ENCODE peak calls at places on chromosomes 3 and 15, in five cellular contexts. B is heart left ventricle, X is AG09319, U is AG09309, T is HL-60. Y is an unnamed sample.

GRCh38 chr15:56537881-56538280 is 72.9 kb upstream of the MNS1 start:
- DNase-seq in T (peak), B (no peak), U (no peak), X (no peak), Y (no peak)

GRCh38 chr15:95025924-95026728 is 794.8 kb downstream of the MCTP2 start:
- DNase-seq in X (no peak), B (peak), U (no peak), T (no peak), Y (peak)

GRCh38 chr3:197216169-197216860 is 82.1 kb downstream of the DLG1 start:
- DNase-seq in U (peak), X (no peak), T (no peak), B (no peak), Y (no peak)

GRCh38 chr15:73941871-73942635 is 15.8 kb downstream of the LOXL1 start:
- DNase-seq in B (no peak), T (no peak), U (no peak), X (no peak), Y (no peak)

GRCh38 chr15:80580107-80580506 is 115.0 kb upstream of the ABHD17C start:
- DNase-seq in X (peak), T (peak), U (peak), B (no peak), Y (no peak)

GRCh38 chr3:25870452-25870851 is 80.6 kb downstream of the OXSM start:
- DNase-seq in B (no peak), U (no peak), X (no peak), T (no peak), Y (no peak)

GRCh38 chr3:153043729-153044314 is 118.2 kb upstream of the RAP2B start:
- DNase-seq in T (no peak), U (peak), B (no peak), X (no peak), Y (no peak)

GRCh38 chr3:25349828-25350227 is 78.2 kb upstream of the RARB start:
- DNase-seq in U (no peak), B (no peak), T (no peak), X (no peak), Y (no peak)

GRCh38 chr15:69014454-69014853 is at the start of gene NOX5:
- DNase-seq in T (no peak), U (peak), X (no peak), B (no peak), Y (no peak)

GRCh38 chr15:49645937-49646336 is 25.1 kb downstream of the DTWD1 start:
- DNase-seq in T (no peak), X (peak), U (no peak), B (no peak), Y (no peak)

GRCh38 chr3:126127452-126127851 is 43.5 kb upstream of the SLC41A3 start:
- DNase-seq in U (no peak), X (no peak), T (no peak), B (no peak), Y (no peak)

GRCh38 chr15:88518903-88519302 is 27.6 kb downstream of the DET1 start:
- DNase-seq in T (no peak), B (no peak), U (no peak), X (no peak), Y (no peak)

GRCh38 chr3:188789201-188789600 is 382.6 kb upstream of the TPRG1 start:
- DNase-seq in T (no peak), B (no peak), X (no peak), U (no peak), Y (no peak)

GRCh38 chr3:179666030-179666429 is 13.2 kb downstream of the USP13 start:
- DNase-seq in T (no peak), U (no peak), X (no peak), B (no peak), Y (no peak)

GRCh38 chr3:77039606-77040553 is at the start of gene ROBO2:
- DNase-seq in X (peak), U (no peak), T (no peak), B (peak), Y (no peak)

GRCh38 chr15:60835974-60836373 is 357.0 kb upstream of the ICE2 start:
- DNase-seq in X (peak), T (no peak), B (no peak), U (peak), Y (no peak)

GRCh38 chr3:48186993-48187578 is 1.1 kb downstream of the CDC25A start:
- DNase-seq in B (no peak), U (no peak), T (no peak), X (no peak), Y (no peak)

GRCh38 chr3:129249284-129250065 is at the start of gene COPG1:
- DNase-seq in U (peak), B (peak), T (peak), X (peak), Y (peak)

GRCh38 chr3:150227839-150228238 is 180.3 kb upstream of the TSC22D2 start:
- DNase-seq in X (no peak), B (peak), T (no peak), U (no peak), Y (peak)

GRCh38 chr15:84603630-84604379 is 3.0 kb downstream of the ZSCAN2 start:
- DNase-seq in U (no peak), X (no peak), B (no peak), T (no peak), Y (no peak)

GRCh38 chr3:6528951-6529350 is 332.0 kb upstream of the GRM7 start:
- DNase-seq in B (no peak), X (no peak), T (no peak), U (no peak), Y (no peak)

GRCh38 chr3:171005648-171006047 is 20.9 kb downstream of the SLC2A2 start:
- DNase-seq in T (no peak), X (no peak), B (no peak), U (peak), Y (no peak)

GRCh38 chr3:130250982-130251381 is 94.5 kb upstream of the COL6A5 start:
- DNase-seq in X (no peak), B (no peak), T (no peak), U (no peak), Y (no peak)

GRCh38 chr3:42535981-42536784 is 33.7 kb downstream of the VIPR1 start:
- DNase-seq in T (no peak), B (no peak), U (no peak), X (no peak), Y (peak)

GRCh38 chr3:169746924-169747323 is 17.9 kb downstream of the TERC start:
- DNase-seq in U (no peak), T (no peak), X (no peak), B (no peak), Y (no peak)

GRCh38 chr3:32438596-32439344 is 47.1 kb downstream of the CMTM7 start:
- DNase-seq in T (no peak), B (no peak), X (no peak), U (no peak), Y (peak)

GRCh38 chr15:77622212-77622941 is 10.3 kb downstream of the LINGO1 start:
- DNase-seq in B (no peak), X (no peak), T (no peak), U (no peak), Y (no peak)

GRCh38 chr15:80880086-80880485 is 100.9 kb downstream of the CEMIP start:
- DNase-seq in X (no peak), T (no peak), B (no peak), U (no peak), Y (no peak)

GRCh38 chr3:101195951-101196713 is 124.2 kb downstream of the IMPG2 start:
- DNase-seq in U (peak), B (no peak), T (no peak), X (peak), Y (peak)

GRCh38 chr3:52481819-52482521 is 13.2 kb upstream of the STAB1 start:
- DNase-seq in T (no peak), U (no peak), B (peak), X (no peak), Y (no peak)

GRCh38 chr3:24521306-24522154 is 26.9 kb upstream of the THRB start:
- DNase-seq in U (no peak), T (no peak), B (peak), X (no peak), Y (no peak)

GRCh38 chr3:47347217-47347801 is 33.5 kb upstream of the PTPN23 start:
- DNase-seq in B (no peak), X (peak), T (peak), U (peak), Y (peak)

GRCh38 chr3:190692256-190692655 is 170.2 kb downstream of the GMNC start:
- DNase-seq in U (no peak), T (no peak), B (no peak), X (no peak), Y (no peak)

GRCh38 chr15:28930011-28930410 is 44.2 kb downstream of the APBA2 start:
- DNase-seq in U (no peak), B (no peak), T (no peak), X (no peak), Y (no peak)

GRCh38 chr3:95002665-95003064 is 939.8 kb downstream of the NSUN3 start:
- DNase-seq in T (no peak), X (no peak), U (no peak), B (no peak), Y (no peak)

GRCh38 chr15:83248151-83248851 is 36.2 kb downstream of the BNC1 start:
- DNase-seq in T (peak), B (no peak), X (peak), U (peak), Y (peak)

GRCh38 chr3:86837871-86838270 is 153.1 kb downstream of the VGLL3 start:
- DNase-seq in U (no peak), B (no peak), X (no peak), T (no peak), Y (no peak)

GRCh38 chr15:82081904-82082810 is 36.3 kb upstream of the MEX3B start:
- DNase-seq in T (no peak), B (no peak), X (peak), U (peak), Y (no peak)
- TF ChIP-seq CTCF in T (no peak), B (no peak), X (peak), U (peak), Y (no peak)

DNA sequence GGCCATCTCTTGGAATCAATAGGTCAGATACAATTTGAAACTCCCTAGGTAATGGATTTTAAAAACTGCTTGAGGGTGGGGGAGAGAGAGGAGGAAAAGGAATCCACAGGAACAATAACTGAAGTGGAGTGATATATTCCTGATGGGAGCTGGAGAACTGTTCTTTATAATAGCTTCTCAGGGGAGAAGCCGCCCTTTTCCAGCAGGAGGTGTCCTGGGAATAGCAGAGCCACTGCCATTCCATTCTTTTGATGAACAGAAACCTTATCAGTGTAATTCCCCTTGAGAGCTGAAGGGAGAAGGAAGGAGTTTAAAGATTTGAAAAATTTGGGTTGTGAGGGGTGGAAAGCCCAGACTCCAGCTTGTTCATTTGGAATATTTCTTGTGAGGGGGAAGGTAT is 504.9 kb upstream of the DPH6 start:
- DNase-seq in T (no peak), X (no peak), B (no peak), U (no peak), Y (no peak)
- TF ChIP-seq CTCF in T (no peak), X (no peak), B (no peak), U (no peak), Y (no peak)

DNA sequence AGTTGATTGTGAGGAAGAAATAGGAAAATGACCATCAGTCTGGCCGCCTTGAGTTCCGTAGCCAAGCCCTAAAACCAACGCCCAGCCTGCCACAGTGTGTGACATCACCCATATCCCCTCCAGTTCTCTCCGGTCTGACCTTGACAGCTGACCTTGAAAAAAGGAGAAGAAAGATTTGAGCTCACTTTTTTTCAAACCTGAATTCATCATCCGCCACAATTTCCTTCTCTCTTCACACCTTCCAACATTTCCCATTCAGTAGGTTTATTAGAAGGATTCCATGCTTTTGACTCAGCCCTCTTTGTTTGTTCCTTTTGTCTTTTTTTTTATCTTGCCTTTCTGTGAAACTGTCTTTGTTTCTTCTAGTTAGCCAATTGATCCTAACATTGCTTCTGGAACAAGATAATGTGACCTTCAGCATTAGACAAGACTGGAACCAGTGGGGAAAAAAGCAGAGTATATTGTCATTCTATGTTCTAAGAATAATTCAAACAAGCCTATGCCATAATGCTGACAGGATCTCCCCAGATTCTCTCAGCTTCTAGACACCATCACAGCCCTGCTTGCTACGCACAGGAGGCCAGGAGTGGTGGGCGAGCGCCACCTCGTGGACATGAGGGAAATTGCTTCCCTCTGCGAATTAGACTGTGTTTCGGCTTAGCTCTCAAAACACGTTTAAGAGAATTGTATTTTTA is 283.1 kb downstream of the FGF12 start:
- DNase-seq in B (peak), T (peak), U (peak), X (no peak), Y (peak)
- TF ChIP-seq CTCF in B (peak), T (peak), U (peak), X (peak), Y (peak)

DNA sequence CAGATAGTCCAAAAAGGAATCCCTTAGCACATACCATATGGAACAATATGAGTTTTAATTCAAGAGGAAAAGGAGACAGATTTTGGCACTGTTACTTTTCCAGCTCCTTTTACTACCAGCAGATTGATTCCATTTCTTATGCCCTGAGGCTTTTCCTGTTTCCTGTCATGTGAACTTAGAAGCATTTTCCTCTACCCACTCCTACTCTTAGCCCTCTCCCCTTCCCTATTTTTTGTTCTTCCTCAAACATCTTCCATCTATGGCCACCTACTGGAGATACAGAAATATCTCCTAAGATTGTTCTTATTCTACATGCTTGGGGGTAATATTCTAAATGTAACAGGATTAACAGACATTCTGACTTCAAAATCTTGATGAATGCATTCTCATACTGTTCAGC is 207.8 kb downstream of the CHST2 start:
- DNase-seq in B (no peak), X (no peak), U (no peak), T (no peak), Y (no peak)
- TF ChIP-seq CTCF in B (no peak), X (peak), U (peak), T (no peak), Y (no peak)

Y was measured in GM13977.